ENCODE peak calls at places on chromosomes 16 and 17, in four cellular contexts. One of them, this sample, is unnamed.

GRCh38 chr16:1152123-1152638 is 725 bp upstream of the CACNA1H start:
- DNase-seq in HL-60: no peak
- DNase-seq in heart right ventricle: no peak
- DNase-seq in body of pancreas: no peak
- DNase-seq in this sample: no peak

GRCh38 chr16:16790597-16790996 is 411.7 kb downstream of the NPIPA7 start:
- DNase-seq in HL-60: no peak
- DNase-seq in heart right ventricle: no peak
- DNase-seq in body of pancreas: no peak
- DNase-seq in this sample: no peak

GRCh38 chr16:27436921-27437650 is 35.1 kb downstream of the IL21R start:
- DNase-seq in heart right ventricle: no peak
- DNase-seq in body of pancreas: no peak
- DNase-seq in HL-60: no peak
- DNase-seq in this sample: no peak

GRCh38 chr17:31877911-31878702 is 19.1 kb upstream of the COPRS start:
- DNase-seq in body of pancreas: no peak
- DNase-seq in heart right ventricle: no peak
- DNase-seq in HL-60: no peak
- DNase-seq in this sample: no peak

GRCh38 chr16:59510008-59510424 is 775.9 kb upstream of the GOT2 start:
- DNase-seq in heart right ventricle: peak
- DNase-seq in body of pancreas: no peak
- DNase-seq in HL-60: no peak
- DNase-seq in this sample: no peak

GRCh38 chr17:80790981-80791742 is 200.5 kb upstream of the CHMP6 start:
- DNase-seq in heart right ventricle: no peak
- DNase-seq in body of pancreas: no peak
- DNase-seq in HL-60: no peak
- DNase-seq in this sample: no peak

GRCh38 chr17:79388556-79389295 is 222.1 kb downstream of the RBFOX3 start:
- DNase-seq in heart right ventricle: peak
- DNase-seq in HL-60: peak
- DNase-seq in body of pancreas: peak
- DNase-seq in this sample: no peak

GRCh38 chr17:73066148-73066884 is 26.2 kb downstream of the SLC39A11 start:
- DNase-seq in heart right ventricle: no peak
- DNase-seq in HL-60: no peak
- DNase-seq in body of pancreas: no peak
- DNase-seq in this sample: no peak

GRCh38 chr17:82396601-82397435 is 21.3 kb upstream of the HEXD start:
- DNase-seq in heart right ventricle: no peak
- DNase-seq in HL-60: no peak
- DNase-seq in body of pancreas: no peak
- DNase-seq in this sample: peak

GRCh38 chr17:49955157-49955556 is 13.8 kb upstream of the DLX4 start:
- DNase-seq in body of pancreas: no peak
- DNase-seq in heart right ventricle: no peak
- DNase-seq in HL-60: no peak
- DNase-seq in this sample: peak

GRCh38 chr16:64459821-64460220 is 662.0 kb downstream of the CDH11 start:
- DNase-seq in body of pancreas: no peak
- DNase-seq in HL-60: no peak
- DNase-seq in heart right ventricle: no peak
- DNase-seq in this sample: no peak

GRCh38 chr17:44977740-44978584 is 9.9 kb upstream of the C1QL1 start:
- DNase-seq in body of pancreas: no peak
- DNase-seq in HL-60: no peak
- DNase-seq in heart right ventricle: no peak
- DNase-seq in this sample: no peak

GRCh38 chr16:56856876-56857447 is 8.0 kb upstream of the SLC12A3 start:
- DNase-seq in HL-60: no peak
- DNase-seq in heart right ventricle: no peak
- DNase-seq in body of pancreas: no peak
- DNase-seq in this sample: no peak

GRCh38 chr16:79777679-79778078 is 177.1 kb upstream of the MAF start:
- DNase-seq in body of pancreas: no peak
- DNase-seq in heart right ventricle: no peak
- DNase-seq in HL-60: no peak
- DNase-seq in this sample: no peak

GRCh38 chr16:69083306-69083941 is 22.0 kb upstream of the HAS3 start:
- DNase-seq in body of pancreas: peak
- DNase-seq in HL-60: no peak
- DNase-seq in heart right ventricle: no peak
- DNase-seq in this sample: no peak

GRCh38 chr17:79011451-79012147 is 2.0 kb upstream of the CANT1 start:
- DNase-seq in HL-60: no peak
- DNase-seq in heart right ventricle: no peak
- DNase-seq in body of pancreas: no peak
- DNase-seq in this sample: no peak

GRCh38 chr17:79842656-79843474 is 3.6 kb upstream of the CBX4 start:
- DNase-seq in body of pancreas: peak
- DNase-seq in heart right ventricle: no peak
- DNase-seq in HL-60: no peak
- DNase-seq in this sample: no peak

GRCh38 chr16:57343131-57343731 is 15.4 kb upstream of the CCL22 start:
- DNase-seq in HL-60: peak
- DNase-seq in heart right ventricle: no peak
- DNase-seq in body of pancreas: no peak
- DNase-seq in this sample: no peak

GRCh38 chr17:60809421-60809820 is 131.8 kb downstream of the BCAS3 start:
- DNase-seq in body of pancreas: no peak
- DNase-seq in heart right ventricle: no peak
- DNase-seq in HL-60: no peak
- DNase-seq in this sample: no peak

GRCh38 chr17:48630009-48630924 is 4.1 kb upstream of the HOXB9 start:
- DNase-seq in body of pancreas: no peak
- DNase-seq in heart right ventricle: no peak
- DNase-seq in HL-60: no peak
- DNase-seq in this sample: no peak

GRCh38 chr16:83810906-83811305 is 3.1 kb downstream of the HSBP1 start:
- DNase-seq in body of pancreas: no peak
- DNase-seq in heart right ventricle: no peak
- DNase-seq in HL-60: no peak
- DNase-seq in this sample: no peak

GRCh38 chr16:57801856-57802634 is at the start of gene KIFC3:
- DNase-seq in body of pancreas: peak
- DNase-seq in HL-60: peak
- DNase-seq in heart right ventricle: peak
- DNase-seq in this sample: peak

GRCh38 chr17:50634915-50635719 is 436 bp downstream of the ABCC3 start:
- DNase-seq in HL-60: no peak
- DNase-seq in body of pancreas: peak
- DNase-seq in heart right ventricle: no peak
- DNase-seq in this sample: no peak

GRCh38 chr16:56993204-56993603 is 3.8 kb downstream of the NLRC5 start:
- DNase-seq in HL-60: no peak
- DNase-seq in heart right ventricle: no peak
- DNase-seq in body of pancreas: no peak
- DNase-seq in this sample: no peak

GRCh38 chr16:52552643-52553042 is 5.7 kb upstream of the TOX3 start:
- DNase-seq in heart right ventricle: no peak
- DNase-seq in body of pancreas: no peak
- DNase-seq in HL-60: no peak
- DNase-seq in this sample: no peak

GRCh38 chr16:88407042-88407420 is 24.3 kb downstream of the ZNF469 start:
- DNase-seq in heart right ventricle: no peak
- DNase-seq in body of pancreas: no peak
- DNase-seq in HL-60: no peak
- DNase-seq in this sample: no peak

GRCh38 chr16:3998793-3999478 is 117.3 kb downstream of the ADCY9 start:
- DNase-seq in heart right ventricle: no peak
- DNase-seq in HL-60: no peak
- DNase-seq in body of pancreas: no peak
- DNase-seq in this sample: no peak

DNA sequence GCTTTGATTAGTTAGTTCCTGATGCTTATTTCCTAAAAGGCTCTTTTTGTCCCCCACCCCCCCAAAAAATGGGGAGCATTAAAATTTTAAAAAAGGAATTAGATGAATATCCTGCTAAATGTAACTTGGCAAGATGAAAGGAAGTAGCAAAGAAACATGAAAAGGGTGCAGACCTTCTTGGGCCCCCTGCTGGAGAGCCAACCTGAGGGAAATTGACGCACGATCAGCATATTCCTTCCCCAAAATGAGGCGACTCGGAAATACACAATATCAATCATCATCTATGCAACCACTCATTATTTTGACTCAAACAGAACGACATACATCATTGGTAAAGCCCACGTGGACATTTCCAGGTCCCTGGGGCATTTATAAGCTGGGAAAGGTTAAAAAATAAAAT is 59.7 kb downstream of the GRIN2A start:
- DNase-seq in body of pancreas: peak
- DNase-seq in HL-60: no peak
- DNase-seq in heart right ventricle: no peak
- DNase-seq in this sample: no peak
- TF ChIP-seq CTCF in body of pancreas: peak
- TF ChIP-seq CTCF in HL-60: no peak
- TF ChIP-seq CTCF in heart right ventricle: peak
- TF ChIP-seq CTCF in this sample: peak

GRCh38 chr16:67456383-67457140 is 24.4 kb downstream of the ATP6V0D1 start:
- DNase-seq in body of pancreas: peak
- DNase-seq in heart right ventricle: peak
- DNase-seq in HL-60: no peak
- DNase-seq in this sample: no peak
- H3K27ac ChIP-seq in body of pancreas: peak
- H3K27ac ChIP-seq in heart right ventricle: peak
- H3K27ac ChIP-seq in HL-60: no peak
- H3K27ac ChIP-seq in this sample: no peak

GRCh38 chr16:55204094-55204493 is 119.9 kb upstream of the IRX6 start:
- DNase-seq in HL-60: peak
- DNase-seq in body of pancreas: no peak
- DNase-seq in heart right ventricle: no peak
- DNase-seq in this sample: no peak

GRCh38 chr16:55203570-55203969 is 120.4 kb upstream of the IRX6 start:
- DNase-seq in body of pancreas: no peak
- DNase-seq in HL-60: peak
- DNase-seq in heart right ventricle: no peak
- DNase-seq in this sample: no peak

GRCh38 chr16:55209626-55210025 is 114.4 kb upstream of the IRX6 start:
- DNase-seq in HL-60: no peak
- DNase-seq in body of pancreas: no peak
- DNase-seq in heart right ventricle: no peak
- DNase-seq in this sample: no peak

GRCh38 chr16:55204923-55205322 is 119.1 kb upstream of the IRX6 start:
- DNase-seq in HL-60: no peak
- DNase-seq in heart right ventricle: no peak
- DNase-seq in body of pancreas: no peak
- DNase-seq in this sample: no peak

GRCh38 chr16:55207679-55208294 is 116.2 kb upstream of the IRX6 start:
- DNase-seq in heart right ventricle: no peak
- DNase-seq in HL-60: no peak
- DNase-seq in body of pancreas: peak
- DNase-seq in this sample: no peak
- TF ChIP-seq CTCF in heart right ventricle: no peak
- TF ChIP-seq CTCF in HL-60: no peak
- TF ChIP-seq CTCF in body of pancreas: no peak
- TF ChIP-seq CTCF in this sample: no peak

DNA sequence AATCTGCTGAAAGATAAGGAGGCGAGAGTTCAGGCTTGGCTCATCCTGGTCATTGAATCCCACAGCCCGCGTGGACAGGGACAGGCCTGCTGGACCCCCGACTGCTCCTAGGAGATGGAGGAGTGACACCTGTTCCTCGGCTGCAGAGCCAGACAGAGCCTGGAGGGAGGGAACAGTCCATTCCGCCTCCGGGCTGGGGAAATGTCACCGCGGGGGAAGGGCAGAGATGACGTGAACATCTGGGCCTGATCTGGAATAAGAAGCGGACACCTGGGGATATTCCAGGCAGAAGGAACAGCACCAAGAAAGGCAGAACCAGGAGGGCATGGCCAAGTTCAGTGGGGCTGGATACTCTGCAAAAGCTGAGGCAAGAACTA is 1.5 kb downstream of the ZNF747 start:
- DNase-seq in body of pancreas: peak
- DNase-seq in HL-60: no peak
- DNase-seq in heart right ventricle: no peak
- DNase-seq in this sample: no peak
- H3K27ac ChIP-seq in body of pancreas: no peak
- H3K27ac ChIP-seq in HL-60: no peak
- H3K27ac ChIP-seq in heart right ventricle: no peak
- H3K27ac ChIP-seq in this sample: no peak

GRCh38 chr16:8853611-8854010 is 15.2 kb downstream of the CARHSP1 start:
- DNase-seq in body of pancreas: no peak
- DNase-seq in heart right ventricle: no peak
- DNase-seq in HL-60: no peak
- DNase-seq in this sample: no peak

GRCh38 chr16:8855972-8856371 is 12.8 kb downstream of the CARHSP1 start:
- DNase-seq in body of pancreas: no peak
- DNase-seq in heart right ventricle: no peak
- DNase-seq in HL-60: no peak
- DNase-seq in this sample: no peak

GRCh38 chr16:8854298-8854948 is 14.4 kb downstream of the CARHSP1 start:
- DNase-seq in HL-60: no peak
- DNase-seq in body of pancreas: no peak
- DNase-seq in heart right ventricle: no peak
- DNase-seq in this sample: no peak

GRCh38 chr16:8853150-8853549 is 15.7 kb downstream of the CARHSP1 start:
- DNase-seq in body of pancreas: no peak
- DNase-seq in HL-60: no peak
- DNase-seq in heart right ventricle: no peak
- DNase-seq in this sample: no peak

GRCh38 chr16:8855051-8855786 is 13.6 kb downstream of the CARHSP1 start:
- DNase-seq in HL-60: no peak
- DNase-seq in body of pancreas: no peak
- DNase-seq in heart right ventricle: no peak
- DNase-seq in this sample: no peak
- TF ChIP-seq CTCF in HL-60: no peak
- TF ChIP-seq CTCF in body of pancreas: peak
- TF ChIP-seq CTCF in heart right ventricle: no peak
- TF ChIP-seq CTCF in this sample: no peak

GRCh38 chr16:68078726-68079615 is 6.2 kb upstream of the NFATC3 start:
- DNase-seq in HL-60: no peak
- DNase-seq in body of pancreas: no peak
- DNase-seq in heart right ventricle: no peak
- DNase-seq in this sample: no peak
- H3K27ac ChIP-seq in HL-60: peak
- H3K27ac ChIP-seq in body of pancreas: no peak
- H3K27ac ChIP-seq in heart right ventricle: peak
- H3K27ac ChIP-seq in this sample: no peak

GRCh38 chr17:55444471-55445441 is 23.1 kb upstream of the MMD start:
- DNase-seq in body of pancreas: no peak
- DNase-seq in heart right ventricle: no peak
- DNase-seq in HL-60: no peak
- DNase-seq in this sample: no peak
- TF ChIP-seq CTCF in body of pancreas: no peak
- TF ChIP-seq CTCF in heart right ventricle: no peak
- TF ChIP-seq CTCF in HL-60: no peak
- TF ChIP-seq CTCF in this sample: no peak

This sample was measured in PC-9.